ENCODE peak calls at places on chromosomes 13 and 19, in four cellular contexts. N is activated naive CD4-positive, alpha-beta T cell; S is activated naive CD8-positive, alpha-beta T cell treated with anti-CD3 and anti-CD28 coated beads for 36 hours; F is naive thymus-derived CD8-positive, alpha-beta T cell. X is an unnamed sample.

GRCh38 chr19:28299649-28300048 is 913.3 kb downstream of the UQCRFS1 start:
- DNase-seq in S (no peak), N (no peak), F (no peak), X (no peak)

GRCh38 chr19:13212759-13213330 is 62.6 kb downstream of the IER2 start:
- DNase-seq in N (peak), S (peak), F (peak), X (peak)

GRCh38 chr19:11675569-11675968 is 63.2 kb downstream of the ZNF823 start:
- DNase-seq in S (no peak), F (no peak), N (no peak), X (no peak)

GRCh38 chr13:59211636-59212035 is 952.1 kb downstream of the DIAPH3 start:
- DNase-seq in S (no peak), N (no peak), F (no peak), X (no peak)

GRCh38 chr13:27839809-27840467 is 47.7 kb downstream of the GSX1 start:
- DNase-seq in F (no peak), N (no peak), S (no peak), X (no peak)

GRCh38 chr13:66077286-66077685 is 1152.8 kb downstream of the PCDH9 start:
- DNase-seq in S (no peak), N (no peak), F (no peak), X (no peak)

GRCh38 chr19:45547965-45548609 is 36.5 kb downstream of the OPA3 start:
- DNase-seq in F (no peak), N (no peak), S (no peak), X (peak)

GRCh38 chr13:101053694-101054093 is 362.6 kb downstream of the NALCN start:
- DNase-seq in N (no peak), F (no peak), S (no peak), X (no peak)

GRCh38 chr13:101570410-101570809 is 117.9 kb downstream of the ITGBL1 start:
- DNase-seq in S (no peak), F (no peak), N (no peak), X (no peak)

GRCh38 chr13:101579291-101579802 is 126.9 kb downstream of the ITGBL1 start:
- DNase-seq in S (no peak), F (no peak), N (no peak), X (no peak)

GRCh38 chr13:29975287-29975686 is 124.9 kb upstream of the UBL3 start:
- DNase-seq in F (no peak), N (no peak), S (no peak), X (no peak)

GRCh38 chr19:12035220-12036172 is at the start of gene ZNF433:
- DNase-seq in F (peak), N (peak), S (peak), X (peak)

GRCh38 chr13:101474419-101474957 is 22.0 kb downstream of the ITGBL1 start:
- DNase-seq in F (no peak), S (no peak), N (no peak), X (no peak)

GRCh38 chr13:30142502-30143211 is 164.7 kb downstream of the KATNAL1 start:
- DNase-seq in N (no peak), S (no peak), F (no peak), X (no peak)

GRCh38 chr13:50989476-50989875 is 79.9 kb downstream of the RNASEH2B start:
- DNase-seq in F (no peak), N (no peak), S (no peak), X (peak)

X was measured in K562.